ENCODE peak calls at places on chromosomes 1 and 21, in six cellular contexts. D is mammary epithelial cell; T is heart right ventricle; B is dorsolateral prefrontal cortex; J is CD4-positive, alpha-beta T cell; S is hepatocyte. W is an unnamed sample. For H3K27me3, the result is how much of the 10 kb centered on the place peaks cover.

GRCh38 chr1:100332331-100332730 is 20.0 kb upstream of the CDC14A start:
- DNase-seq in D (no peak), T (no peak), B (no peak), J (no peak), S (no peak), W (no peak)

GRCh38 chr21:14675774-14676530 is 129.8 kb upstream of the SAMSN1 start:
- DNase-seq in D (no peak), T (no peak), B (no peak), J (peak), S (no peak), W (no peak)

GRCh38 chr1:9714257-9714718 is 62.8 kb downstream of the PIK3CD start:
- DNase-seq in D (no peak), T (no peak), B (no peak), J (no peak), S (no peak), W (no peak)

GRCh38 chr1:113830039-113830438 is 17.8 kb upstream of the RSBN1 start:
- DNase-seq in D (peak), T (no peak), B (no peak), J (no peak), S (no peak), W (no peak)

GRCh38 chr1:78831731-78832360 is 174.7 kb downstream of the ADGRL4 start:
- DNase-seq in D (peak), T (no peak), B (no peak), J (no peak), S (no peak), W (no peak)

GRCh38 chr1:44072204-44072603 is 40.9 kb upstream of the SLC6A9 start:
- DNase-seq in D (peak), T (no peak), B (no peak), J (no peak), S (no peak), W (no peak)

GRCh38 chr1:154419620-154420020 is 14.5 kb downstream of the IL6R start:
- DNase-seq in D (peak), T (peak), B (peak), J (no peak), S (peak), W (peak)

GRCh38 chr1:246149543-246149942 is 357.5 kb downstream of the SMYD3 start:
- DNase-seq in D (no peak), T (no peak), B (no peak), J (no peak), S (no peak), W (no peak)

GRCh38 chr1:97827887-97828286 is 92.9 kb downstream of the DPYD start:
- DNase-seq in D (no peak), T (no peak), B (no peak), J (no peak), S (no peak), W (no peak)

GRCh38 chr1:64965239-64966157 is 851 bp downstream of the JAK1 start:
- DNase-seq in D (peak), T (peak), B (peak), J (peak), S (peak), W (peak)

GRCh38 chr1:27430903-27431653 is 38.7 kb downstream of the GPR3 start:
- DNase-seq in D (no peak), T (peak), B (no peak), J (no peak), S (no peak), W (no peak)

GRCh38 chr1:15958788-15959187 is 17.1 kb downstream of the ZBTB17 start:
- DNase-seq in D (no peak), T (no peak), B (no peak), J (no peak), S (no peak), W (no peak)

GRCh38 chr1:10788592-10789006 is 7.8 kb downstream of the CASZ1 start:
- DNase-seq in D (no peak), T (peak), B (peak), J (no peak), S (peak), W (no peak)

GRCh38 chr21:17466166-17466565 is 46.7 kb upstream of the CXADR start:
- DNase-seq in D (peak), T (no peak), B (no peak), J (no peak), S (peak), W (peak)

GRCh38 chr1:98330224-98330623 is 331.3 kb upstream of the SNX7 start:
- DNase-seq in D (no peak), T (no peak), B (no peak), J (no peak), S (no peak), W (no peak)

GRCh38 chr1:37315236-37315870 is 159.0 kb upstream of the ZC3H12A start:
- DNase-seq in D (no peak), T (no peak), B (no peak), J (no peak), S (no peak), W (no peak)

GRCh38 chr1:228141871-228142615 is 2.0 kb downstream of the GUK1 start:
- DNase-seq in D (peak), T (no peak), B (no peak), J (no peak), S (no peak), W (peak)

GRCh38 chr1:10594481-10595050 is 119.8 kb downstream of the PEX14 start:
- DNase-seq in D (no peak), T (no peak), B (no peak), J (no peak), S (no peak), W (no peak)

GRCh38 chr1:70504176-70504820 is 93.2 kb downstream of the CTH start:
- DNase-seq in D (no peak), T (no peak), B (no peak), J (no peak), S (peak), W (no peak)

GRCh38 chr1:183989078-183989577 is 48.4 kb downstream of the COLGALT2 start:
- DNase-seq in D (peak), T (peak), B (peak), J (no peak), S (peak), W (no peak)

GRCh38 chr21:33033094-33033951 is 7.6 kb downstream of the OLIG2 start:
- DNase-seq in D (no peak), T (no peak), B (no peak), J (no peak), S (no peak), W (no peak)

GRCh38 chr1:226123591-226124471 is 61.3 kb downstream of the H3-3A start:
- DNase-seq in D (peak), T (no peak), B (no peak), J (no peak), S (no peak), W (no peak)

GRCh38 chr1:96236156-96236739 is 485.3 kb upstream of the PTBP2 start:
- DNase-seq in D (peak), T (peak), B (no peak), J (no peak), S (peak), W (no peak)

GRCh38 chr1:212234431-212235298 is 50.5 kb upstream of the PPP2R5A start:
- DNase-seq in D (peak), T (peak), B (no peak), J (no peak), S (peak), W (peak)

GRCh38 chr1:86762336-86762735 is 58.0 kb downstream of the SH3GLB1 start:
- DNase-seq in D (no peak), T (no peak), B (no peak), J (no peak), S (no peak), W (no peak)

GRCh38 chr1:100034465-100034864 is 64.7 kb downstream of the SLC35A3 start:
- DNase-seq in D (no peak), T (no peak), B (no peak), J (no peak), S (peak), W (no peak)

DNA sequence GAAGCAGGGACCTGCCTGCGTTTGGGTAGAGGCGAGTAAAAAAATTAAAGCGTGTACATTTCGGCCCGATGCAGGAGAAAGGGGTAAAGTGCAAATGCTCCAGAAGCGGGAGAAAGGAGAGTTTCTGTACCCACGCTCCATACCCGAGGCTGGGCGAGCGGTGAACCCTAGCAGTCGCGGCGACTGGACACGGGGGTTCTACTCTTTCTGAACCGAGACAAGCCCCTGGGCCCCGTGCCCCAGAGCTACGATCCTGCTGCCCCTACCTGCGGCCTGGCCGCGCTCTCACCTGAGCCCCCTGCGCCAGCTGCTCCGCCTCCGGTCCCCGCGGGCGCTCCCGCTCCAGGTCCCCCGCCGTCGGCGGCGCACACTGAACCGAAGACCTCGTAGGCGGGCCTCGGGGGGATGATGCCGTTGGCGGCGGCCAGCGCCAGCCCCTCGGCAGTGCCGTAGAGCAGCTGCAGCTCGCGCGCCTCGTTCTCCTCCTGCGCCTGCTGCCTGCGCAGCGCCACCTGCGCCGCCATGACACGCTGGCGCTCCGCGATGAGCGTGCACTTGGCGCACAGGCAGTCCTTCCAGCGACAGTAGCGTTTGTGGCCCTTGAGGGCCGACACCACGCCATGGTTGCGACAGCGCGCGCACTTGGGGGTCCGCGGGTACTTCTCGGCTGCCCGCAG is 2.4 kb downstream of the DMRTA2 start:
- DNase-seq in D (no peak), T (no peak), B (no peak), J (no peak), S (no peak), W (peak)
- H3K27me3 ChIP-seq in D (half or more), T (half or more), B (half or more), J (half or more), S (half or more), W (half or more)

GRCh38 chr21:38166214-38166547 is 90.6 kb upstream of the KCNJ15 start:
- DNase-seq in D (no peak), T (no peak), B (no peak), J (no peak), S (no peak), W (no peak)

GRCh38 chr21:38167345-38167744 is 89.4 kb upstream of the KCNJ15 start:
- DNase-seq in D (no peak), T (no peak), B (no peak), J (no peak), S (no peak), W (no peak)

GRCh38 chr21:38171723-38172344 is 85.0 kb upstream of the KCNJ15 start:
- DNase-seq in D (no peak), T (no peak), B (no peak), J (no peak), S (peak), W (peak)

GRCh38 chr21:38170705-38171682 is 85.8 kb upstream of the KCNJ15 start:
- DNase-seq in D (no peak), T (no peak), B (no peak), J (no peak), S (no peak), W (no peak)

GRCh38 chr21:38170283-38170682 is 86.5 kb upstream of the KCNJ15 start:
- DNase-seq in D (peak), T (peak), B (no peak), J (no peak), S (peak), W (no peak)
- TF ChIP-seq CTCF in D (peak), T (peak), B (no peak), J (no peak), S (peak), W (peak)

GRCh38 chr1:232142403-232143314 is 487.3 kb downstream of the SIPA1L2 start:
- DNase-seq in D (peak), T (peak), B (peak), J (no peak), S (no peak), W (no peak)
- H3K27ac ChIP-seq in D (peak), T (no peak), B (no peak), J (no peak), S (peak), W (no peak)

GRCh38 chr1:152007047-152007446 is 13.4 kb upstream of the S100A10 start:
- DNase-seq in D (no peak), T (no peak), B (no peak), J (no peak), S (no peak), W (no peak)
- H3K27me3 ChIP-seq in D (under half), T (under half), B (under half), J (under half), S (under half), W (under half)

GRCh38 chr1:17577907-17578297 is 38.4 kb downstream of the ARHGEF10L start:
- DNase-seq in D (no peak), T (no peak), B (no peak), J (no peak), S (no peak), W (no peak)
- TF ChIP-seq CTCF in D (no peak), T (no peak), B (no peak), J (no peak), S (no peak), W (no peak)

GRCh38 chr1:156566436-156566835 is 5.9 kb downstream of the IQGAP3 start:
- DNase-seq in D (no peak), T (no peak), B (no peak), J (no peak), S (no peak), W (no peak)

GRCh38 chr1:156574039-156574633 is 1.8 kb upstream of the IQGAP3 start:
- DNase-seq in D (no peak), T (no peak), B (no peak), J (no peak), S (no peak), W (no peak)

GRCh38 chr1:156571959-156572662 is at the start of gene IQGAP3:
- DNase-seq in D (peak), T (peak), B (peak), J (peak), S (peak), W (peak)

GRCh38 chr1:156572663-156573018 is 276 bp upstream of the IQGAP3 start:
- DNase-seq in D (no peak), T (no peak), B (no peak), J (no peak), S (no peak), W (no peak)

DNA sequence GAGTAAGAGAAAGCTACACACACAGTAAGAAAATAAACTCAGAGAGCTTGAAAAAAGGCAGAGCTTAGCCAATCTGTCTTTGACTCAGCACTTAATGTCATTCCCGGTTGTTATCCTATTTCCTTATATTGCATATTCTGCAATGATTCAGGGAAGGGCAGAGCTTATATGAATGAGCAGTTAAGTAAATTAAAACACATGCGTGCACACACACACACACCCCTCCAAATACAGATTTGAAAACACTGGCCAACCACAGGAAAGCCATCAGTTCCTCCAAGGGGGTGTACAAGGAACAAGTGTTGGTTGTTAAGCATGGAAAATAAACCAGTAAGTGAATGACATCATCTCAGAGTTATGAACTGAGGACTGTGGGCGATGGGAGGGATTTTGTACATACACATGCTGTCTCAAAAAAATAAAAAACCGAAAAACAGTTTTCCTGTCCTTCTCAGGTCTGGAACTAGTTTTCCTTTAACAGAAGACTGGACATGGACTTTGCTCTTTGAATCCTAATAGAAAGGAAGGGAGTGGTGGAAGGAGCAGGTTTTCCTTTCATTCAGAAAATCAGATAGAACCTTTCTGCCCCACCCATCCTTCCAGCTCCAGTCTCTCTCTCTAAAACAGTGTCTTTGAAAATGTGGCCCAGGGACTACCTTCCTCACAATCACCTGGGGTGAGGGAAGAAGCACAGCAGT is 955 bp downstream of the IQGAP3 start:
- DNase-seq in D (peak), T (no peak), B (no peak), J (no peak), S (peak), W (no peak)
- H3K27ac ChIP-seq in D (peak), T (no peak), B (no peak), J (no peak), S (peak), W (no peak)

GRCh38 chr1:21496886-21497285 is 12.3 kb upstream of the ALPL start:
- DNase-seq in D (no peak), T (no peak), B (no peak), J (no peak), S (no peak), W (no peak)

GRCh38 chr1:21499283-21499945 is 9.8 kb upstream of the ALPL start:
- DNase-seq in D (no peak), T (no peak), B (no peak), J (no peak), S (no peak), W (no peak)

GRCh38 chr1:21496063-21496462 is 13.2 kb upstream of the ALPL start:
- DNase-seq in D (no peak), T (no peak), B (no peak), J (no peak), S (no peak), W (no peak)

GRCh38 chr1:21495225-21495820 is 13.9 kb upstream of the ALPL start:
- DNase-seq in D (no peak), T (no peak), B (no peak), J (no peak), S (no peak), W (no peak)

GRCh38 chr1:21497466-21498061 is 11.7 kb upstream of the ALPL start:
- DNase-seq in D (no peak), T (no peak), B (no peak), J (no peak), S (no peak), W (no peak)
- H3K27me3 ChIP-seq in D (under half), T (under half), B (under half), J (under half), S (under half), W (under half)

GRCh38 chr1:67208217-67208616 is 42.0 kb downstream of the IL23R start:
- DNase-seq in D (no peak), T (no peak), B (no peak), J (no peak), S (no peak), W (no peak)

GRCh38 chr1:67211589-67212563 is 45.6 kb downstream of the IL23R start:
- DNase-seq in D (no peak), T (peak), B (no peak), J (peak), S (peak), W (no peak)

GRCh38 chr1:67214420-67215174 is 48.3 kb downstream of the IL23R start:
- DNase-seq in D (peak), T (no peak), B (no peak), J (peak), S (peak), W (no peak)

GRCh38 chr1:67213948-67214347 is 47.7 kb downstream of the IL23R start:
- DNase-seq in D (no peak), T (no peak), B (no peak), J (no peak), S (no peak), W (no peak)

GRCh38 chr1:67213164-67213563 is 46.9 kb downstream of the IL23R start:
- DNase-seq in D (no peak), T (no peak), B (no peak), J (no peak), S (peak), W (no peak)
- TF ChIP-seq CTCF in D (peak), T (peak), B (no peak), J (peak), S (peak), W (peak)

GRCh38 chr1:197448390-197448789 is 180.3 kb downstream of the CRB1 start:
- DNase-seq in D (no peak), T (no peak), B (no peak), J (no peak), S (no peak), W (no peak)
- H3K27ac ChIP-seq in D (no peak), T (no peak), B (no peak), J (no peak), S (no peak), W (no peak)

W was measured in left lung.